ENCODE peak calls at places on chromosome 3, in nine cellular contexts. K is GM12891; A is fibroblast of mammary gland; U is GM20000; V is NCI-H774; R is activated CD4-positive, alpha-beta T cell treated with anti-CD3 and anti-CD28 coated beads, Interleukin-2, amount 50 U/mL, for 1 hour; P is NCI-H1694 treated with DMSO at 0.1 percent for 48 hours; Z is GM13976; X is erythroblast. N is an unnamed sample.

GRCh38 chr3:27568393-27568792 is 84.2 kb upstream of the SLC4A7 start:
- DNase-seq in R (no peak), V (peak; percentile 10), X (no peak), A (peak; percentile 48), P (peak; percentile 59), Z (no peak), K (no peak), U (no peak), N (no peak)

GRCh38 chr3:134354612-134355275 is 19.5 kb downstream of the AMOTL2 start:
- DNase-seq in A (no peak), Z (no peak), U (no peak), R (no peak), K (no peak), V (no peak), X (no peak), P (no peak), N (no peak)

GRCh38 chr3:49124991-49125670 is 4.5 kb upstream of the USP19 start:
- DNase-seq in A (peak; percentile 26), U (no peak), V (no peak), P (no peak), X (no peak), K (no peak), R (no peak), Z (no peak), N (no peak)

GRCh38 chr3:113264741-113265140 is 53.4 kb downstream of the BOC start:
- DNase-seq in V (no peak), X (no peak), P (peak; percentile 89), R (no peak), Z (no peak), U (no peak), A (no peak), K (no peak), N (no peak)

GRCh38 chr3:50204804-50205718 is at the start of gene SLC38A3:
- DNase-seq in K (no peak), V (no peak), P (peak; percentile 1), Z (no peak), U (no peak), A (no peak), R (no peak), X (no peak), N (no peak)

GRCh38 chr3:72617420-72618024 is 230.7 kb downstream of the SHQ1 start:
- DNase-seq in A (no peak), R (no peak), P (no peak), U (no peak), V (no peak), X (no peak), Z (no peak), K (no peak), N (no peak)

GRCh38 chr3:151579571-151580270 is 118.9 kb upstream of the IGSF10 start:
- DNase-seq in U (no peak), P (no peak), Z (no peak), V (no peak), X (no peak), A (peak; percentile 69), R (no peak), K (no peak), N (peak; percentile 34)

GRCh38 chr3:117887896-117888295 is 1146.8 kb downstream of the IGSF11 start:
- DNase-seq in Z (no peak), V (no peak), U (no peak), K (no peak), X (no peak), A (peak; percentile 51), P (no peak), R (no peak), N (peak; percentile 17)

GRCh38 chr3:72411843-72412242 is 436.4 kb downstream of the SHQ1 start:
- DNase-seq in R (no peak), X (no peak), U (no peak), K (no peak), V (no peak), A (no peak), P (no peak), Z (no peak), N (no peak)

N was measured in OCI-M1.